ENCODE peak calls at places on chromosomes 6 and 20, in ten cellular contexts. X is neural progenitor cell, H is NCI-H510A treated with DMSO at 0.1 percent for 48 hours, R is lung, C is AML-193, M is psoas muscle, A is C1 segment of cervical spinal cord, Z is nucleus accumbens, B is endothelial cell, P is AG04450. F is an unnamed sample.

GRCh38 chr20:8757146-8757545 is 311.7 kb upstream of the PLCB4 start:
- DNase-seq in X (no peak), C (no peak), A (no peak), P (peak), M (no peak), R (no peak), Z (no peak), B (no peak), H (peak), F (no peak)

GRCh38 chr20:47785321-47785899 is at the start of gene SULF2:
- DNase-seq in Z (no peak), P (no peak), H (no peak), R (no peak), A (no peak), X (peak), C (no peak), B (peak), M (peak), F (no peak)

GRCh38 chr20:47866480-47866879 is 81.2 kb upstream of the SULF2 start:
- DNase-seq in B (no peak), Z (no peak), R (no peak), A (no peak), M (no peak), X (no peak), P (no peak), H (no peak), C (no peak), F (no peak)

GRCh38 chr6:13453771-13454251 is 33.6 kb downstream of the GFOD1 start:
- DNase-seq in X (no peak), H (peak), Z (no peak), C (no peak), P (no peak), M (no peak), R (no peak), A (no peak), B (no peak), F (no peak)

GRCh38 chr6:16535564-16535963 is 225.7 kb downstream of the ATXN1 start:
- DNase-seq in R (no peak), Z (no peak), H (no peak), M (no peak), C (no peak), X (no peak), P (no peak), B (no peak), A (no peak), F (no peak)

GRCh38 chr6:44010411-44011349 is 116.6 kb downstream of the MRPL14 start:
- DNase-seq in Z (no peak), P (peak), M (peak), A (no peak), B (no peak), X (no peak), C (no peak), H (no peak), R (no peak), F (peak)

GRCh38 chr6:157245486-157245885 is 77.8 kb downstream of the TMEM242 start:
- DNase-seq in R (no peak), P (no peak), C (no peak), A (no peak), X (no peak), H (no peak), B (no peak), M (no peak), Z (no peak), F (no peak)

GRCh38 chr6:168700880-168701279 is 259.9 kb downstream of the SMOC2 start:
- DNase-seq in H (no peak), R (no peak), C (no peak), M (no peak), X (no peak), A (no peak), Z (no peak), B (no peak), P (no peak), F (no peak)

GRCh38 chr6:128979061-128979460 is 96.1 kb downstream of the LAMA2 start:
- DNase-seq in C (no peak), R (no peak), A (no peak), Z (no peak), B (no peak), P (peak), H (no peak), M (no peak), X (no peak), F (no peak)

GRCh38 chr6:52304917-52305316 is 20.4 kb upstream of the MCM3 start:
- DNase-seq in Z (no peak), C (no peak), M (no peak), A (no peak), R (no peak), P (no peak), H (no peak), X (peak), B (no peak), F (no peak)

GRCh38 chr20:50335105-50335504 is 144.5 kb downstream of the CEBPB start:
- DNase-seq in M (no peak), R (no peak), P (no peak), X (peak), Z (no peak), C (no peak), A (no peak), H (peak), B (peak), F (peak)

GRCh38 chr20:53413188-53413631 is 180.4 kb downstream of the ZNF217 start:
- DNase-seq in P (no peak), Z (no peak), M (peak), A (no peak), X (peak), R (peak), H (peak), B (peak), C (no peak), F (peak)

GRCh38 chr6:45539124-45539523 is 161.4 kb upstream of the SUPT3H start:
- DNase-seq in B (no peak), C (no peak), M (no peak), P (no peak), A (no peak), H (no peak), X (no peak), Z (no peak), R (no peak), F (no peak)

GRCh38 chr6:30814137-30815084 is 69.9 kb upstream of the DDR1 start:
- DNase-seq in B (no peak), A (no peak), M (no peak), P (no peak), X (no peak), R (no peak), Z (no peak), H (no peak), C (no peak), F (no peak)

GRCh38 chr6:71268710-71269437 is 19.7 kb upstream of the OGFRL1 start:
- DNase-seq in C (no peak), R (no peak), X (no peak), B (no peak), A (no peak), M (no peak), H (no peak), P (no peak), Z (no peak), F (no peak)

GRCh38 chr6:44227138-44227770 is 3.9 kb downstream of the SLC29A1 start:
- DNase-seq in H (no peak), A (no peak), Z (no peak), P (no peak), M (no peak), B (no peak), C (no peak), X (no peak), R (no peak), F (no peak)

GRCh38 chr6:72968704-72969103 is 256.6 kb downstream of the KHDC1L start:
- DNase-seq in R (no peak), C (no peak), Z (no peak), H (peak), M (no peak), B (no peak), P (peak), A (no peak), X (no peak), F (no peak)

GRCh38 chr6:130526466-130526865 is 160.6 kb downstream of the TMEM200A start:
- DNase-seq in X (no peak), P (no peak), Z (no peak), M (no peak), H (no peak), R (no peak), B (no peak), A (no peak), C (no peak), F (peak)

GRCh38 chr6:149493697-149494334 is 9.0 kb upstream of the ZC3H12D start:
- DNase-seq in M (no peak), A (no peak), X (no peak), B (no peak), C (no peak), H (peak), P (no peak), Z (no peak), R (no peak), F (no peak)

GRCh38 chr6:152338335-152339125 is 298.6 kb downstream of the SYNE1 start:
- DNase-seq in R (no peak), H (peak), P (no peak), A (peak), X (peak), C (peak), M (peak), B (peak), Z (peak), F (peak)

GRCh38 chr6:138417493-138418117 is 13.6 kb downstream of the HEBP2 start:
- DNase-seq in P (no peak), C (no peak), M (no peak), A (no peak), X (no peak), Z (no peak), B (no peak), H (no peak), R (no peak), F (no peak)

GRCh38 chr20:29690274-29690673 is 1567.2 kb upstream of the DEFB115 start:
- DNase-seq in H (no peak), P (no peak), Z (no peak), M (peak), X (no peak), R (no peak), B (no peak), C (no peak), A (no peak), F (no peak)

GRCh38 chr6:52725133-52725529 is 38.1 kb downstream of the GSTA2 start:
- DNase-seq in B (no peak), C (no peak), A (no peak), Z (no peak), M (no peak), H (peak), R (no peak), X (no peak), P (no peak), F (no peak)

GRCh38 chr6:3001146-3001772 is 1.6 kb downstream of the NQO2 start:
- DNase-seq in Z (no peak), C (no peak), B (no peak), P (no peak), X (no peak), M (no peak), R (no peak), H (no peak), A (no peak), F (no peak)

GRCh38 chr6:42774201-42774600 is 7.7 kb upstream of the BICRAL start:
- DNase-seq in A (no peak), C (no peak), B (no peak), H (no peak), X (no peak), M (no peak), Z (no peak), R (no peak), P (no peak), F (no peak)

GRCh38 chr6:3359973-3360726 is 96.7 kb downstream of the SLC22A23 start:
- DNase-seq in B (no peak), A (no peak), R (no peak), H (no peak), X (no peak), Z (no peak), M (no peak), P (no peak), C (no peak), F (no peak)

GRCh38 chr6:141906569-141907080 is 226.1 kb upstream of the GJE1 start:
- DNase-seq in P (no peak), A (no peak), B (no peak), X (no peak), Z (no peak), R (no peak), M (no peak), H (no peak), C (no peak), F (no peak)

GRCh38 chr20:63260521-63260920 is 6.3 kb upstream of the NKAIN4 start:
- DNase-seq in B (no peak), M (no peak), Z (no peak), H (no peak), R (no peak), C (no peak), A (no peak), X (no peak), P (no peak), F (no peak)

GRCh38 chr6:42781811-42782688 is at the start of gene BICRAL:
- DNase-seq in A (peak), R (peak), Z (no peak), B (peak), M (peak), C (peak), H (peak), X (peak), P (peak), F (peak)

GRCh38 chr20:38168791-38169589 is 3.9 kb upstream of the TGM2 start:
- DNase-seq in A (no peak), H (no peak), M (peak), Z (no peak), P (no peak), B (no peak), R (no peak), X (no peak), C (peak), F (no peak)

F was measured in KBM-7.